ENCODE peak calls at places on chromosome 14, in ten cellular contexts. X, Y, R, H, D, J, O, A, Z and M are unnamed samples.

GRCh38 chr14:32846821-32847220 is 91.9 kb upstream of the NPAS3 start:
- DNase-seq in Y (no peak), X (no peak), O (no peak), J (no peak), Z (no peak), D (no peak), R (no peak), A (no peak), H (no peak), M (no peak)

GRCh38 chr14:26180221-26180620 is 417.6 kb downstream of the NOVA1 start:
- DNase-seq in A (no peak), O (no peak), H (no peak), Z (no peak), D (no peak), X (no peak), R (no peak), Y (no peak), J (no peak), M (no peak)

GRCh38 chr14:20801726-20802125 is 918 bp downstream of the RNASE1 start:
- DNase-seq in D (no peak), H (peak), R (no peak), O (no peak), Z (no peak), Y (peak), A (no peak), J (no peak), X (no peak), M (no peak)

GRCh38 chr14:105394714-105395537 is 3.4 kb upstream of the TEX22 start:
- DNase-seq in R (no peak), X (no peak), Z (no peak), A (no peak), O (no peak), H (no peak), J (no peak), D (no peak), Y (no peak), M (no peak)

GRCh38 chr14:86892167-86892956 is 1100.6 kb downstream of the GALC start:
- DNase-seq in D (no peak), X (no peak), A (no peak), O (no peak), H (no peak), R (no peak), Z (no peak), J (no peak), Y (no peak), M (no peak)

GRCh38 chr14:34029921-34030334 is 79.1 kb upstream of the EGLN3 start:
- DNase-seq in R (no peak), O (no peak), J (peak), D (no peak), X (no peak), H (peak), A (no peak), Z (peak), Y (no peak), M (no peak)

GRCh38 chr14:76208340-76208739 is 56.6 kb downstream of the GPATCH2L start:
- DNase-seq in Y (no peak), R (no peak), J (no peak), X (no peak), Z (peak), A (no peak), H (no peak), O (no peak), D (no peak), M (no peak)

GRCh38 chr14:84707830-84708229 is 822.1 kb upstream of the FLRT2 start:
- DNase-seq in A (no peak), J (no peak), O (no peak), D (no peak), Z (peak), X (no peak), Y (no peak), H (no peak), R (no peak), M (no peak)

GRCh38 chr14:73732006-73732405 is 17.8 kb upstream of the PNMA1 start:
- DNase-seq in J (no peak), H (no peak), Y (no peak), X (no peak), A (no peak), D (no peak), O (no peak), Z (no peak), R (no peak), M (no peak)

GRCh38 chr14:101109347-101109638 is 205.8 kb upstream of the RTL1 start:
- DNase-seq in Y (no peak), R (no peak), H (peak), O (no peak), Z (no peak), A (no peak), D (no peak), J (no peak), X (no peak), M (no peak)

GRCh38 chr14:38209572-38210159 is 2.0 kb downstream of the SSTR1 start:
- DNase-seq in J (no peak), D (no peak), O (no peak), Y (no peak), Z (no peak), R (no peak), A (no peak), X (no peak), H (no peak), M (no peak)